ENCODE peak calls at places on chromosomes 6 and 20, in seven cellular contexts. One of them, this sample, is unnamed.

GRCh38 chr6:63807056-63807455 is 171.5 kb downstream of the PHF3 start:
- DNase-seq in HCT116: no peak
- DNase-seq in GM13976: no peak
- DNase-seq in NCI-H2081 treated with DMSO at 0.1 percent for 48 hours: no peak
- DNase-seq in COR-L47: no peak
- DNase-seq in T-helper 17 cell: no peak
- DNase-seq in GM10248: no peak
- DNase-seq in this sample: no peak

GRCh38 chr20:21944227-21944626 is 238.8 kb downstream of the PAX1 start:
- DNase-seq in HCT116: no peak
- DNase-seq in GM13976: no peak
- DNase-seq in NCI-H2081 treated with DMSO at 0.1 percent for 48 hours: no peak
- DNase-seq in COR-L47: no peak
- DNase-seq in T-helper 17 cell: no peak
- DNase-seq in GM10248: no peak
- DNase-seq in this sample: no peak

GRCh38 chr20:50409495-50409894 is 100.7 kb upstream of the PTPN1 start:
- DNase-seq in HCT116: no peak
- DNase-seq in GM13976: no peak
- DNase-seq in NCI-H2081 treated with DMSO at 0.1 percent for 48 hours: no peak
- DNase-seq in COR-L47: no peak
- DNase-seq in T-helper 17 cell: no peak
- DNase-seq in GM10248: no peak
- DNase-seq in this sample: no peak

GRCh38 chr6:148508401-148509151 is 165.9 kb downstream of the SASH1 start:
- DNase-seq in HCT116: no peak
- DNase-seq in GM13976: no peak
- DNase-seq in NCI-H2081 treated with DMSO at 0.1 percent for 48 hours: no peak
- DNase-seq in COR-L47: no peak
- DNase-seq in T-helper 17 cell: no peak
- DNase-seq in GM10248: no peak
- DNase-seq in this sample: no peak

GRCh38 chr6:111468329-111469012 is 14.5 kb downstream of the REV3L start:
- DNase-seq in HCT116: no peak
- DNase-seq in GM13976: no peak
- DNase-seq in NCI-H2081 treated with DMSO at 0.1 percent for 48 hours: no peak
- DNase-seq in COR-L47: no peak
- DNase-seq in T-helper 17 cell: no peak
- DNase-seq in GM10248: no peak
- DNase-seq in this sample: no peak

GRCh38 chr6:89986650-89987074 is 92.4 kb downstream of the GJA10 start:
- DNase-seq in HCT116: no peak
- DNase-seq in GM13976: no peak
- DNase-seq in NCI-H2081 treated with DMSO at 0.1 percent for 48 hours: no peak
- DNase-seq in COR-L47: no peak
- DNase-seq in T-helper 17 cell: no peak
- DNase-seq in GM10248: no peak
- DNase-seq in this sample: peak

GRCh38 chr6:42781546-42781810 is 374 bp upstream of the BICRAL start:
- DNase-seq in HCT116: no peak
- DNase-seq in GM13976: no peak
- DNase-seq in NCI-H2081 treated with DMSO at 0.1 percent for 48 hours: no peak
- DNase-seq in COR-L47: no peak
- DNase-seq in T-helper 17 cell: no peak
- DNase-seq in GM10248: no peak
- DNase-seq in this sample: no peak

GRCh38 chr20:52340036-52340634 is 148.6 kb upstream of the ZFP64 start:
- DNase-seq in HCT116: no peak
- DNase-seq in GM13976: no peak
- DNase-seq in NCI-H2081 treated with DMSO at 0.1 percent for 48 hours: no peak
- DNase-seq in COR-L47: no peak
- DNase-seq in T-helper 17 cell: no peak
- DNase-seq in GM10248: no peak
- DNase-seq in this sample: peak

GRCh38 chr20:46520976-46521579 is 7.7 kb upstream of the ZNF334 start:
- DNase-seq in HCT116: peak
- DNase-seq in GM13976: peak
- DNase-seq in NCI-H2081 treated with DMSO at 0.1 percent for 48 hours: no peak
- DNase-seq in COR-L47: peak
- DNase-seq in T-helper 17 cell: no peak
- DNase-seq in GM10248: peak
- DNase-seq in this sample: peak